ENCODE peak calls at places on chromosomes 1 and 21, in ten cellular contexts. A is IMR-90, C is WERI-Rb-1, X is substantia nigra, T is GM23248, W is NCI-H226, Q is HFF-Myc, P is GM12865, G is osteoblast, N is esophagus muscularis mucosa. S is an unnamed sample.
A peak's percentile ranks its signal among the peaks of the same experiment; 100 is the strongest.

GRCh38 chr1:179038528-179039281 is 13.0 kb downstream of the FAM20B start:
- DNase-seq in A (no peak), C (no peak), X (no peak), T (peak; percentile 25), W (no peak), Q (no peak), P (no peak), G (no peak), N (no peak), S (peak; percentile 83)

GRCh38 chr1:234893725-234894630 is 234.7 kb downstream of the TOMM20 start:
- DNase-seq in A (peak; percentile 80), C (no peak), X (no peak), T (peak; percentile 91), W (no peak), Q (no peak), P (peak; percentile 71), G (peak; percentile 94), N (no peak), S (peak; percentile 62)

GRCh38 chr1:10726355-10726754 is 70.1 kb downstream of the CASZ1 start:
- DNase-seq in A (no peak), C (no peak), X (peak; percentile 45), T (no peak), W (no peak), Q (no peak), P (no peak), G (no peak), N (no peak), S (no peak)

GRCh38 chr1:156149374-156150106 is 3.8 kb upstream of the SEMA4A start:
- DNase-seq in A (no peak), C (no peak), X (no peak), T (no peak), W (no peak), Q (no peak), P (peak; percentile 93), G (peak; percentile 59), N (no peak), S (no peak)

GRCh38 chr1:234331511-234331910 is 41.7 kb upstream of the COA6 start:
- DNase-seq in A (peak; percentile 46), C (no peak), X (no peak), T (peak; percentile 68), W (no peak), Q (no peak), P (no peak), G (no peak), N (peak; percentile 74), S (peak; percentile 26)

GRCh38 chr21:45612096-45613019 is 31.2 kb upstream of the PCBP3 start:
- DNase-seq in A (peak; percentile 90), C (peak; percentile 6), X (no peak), T (peak; percentile 68), W (no peak), Q (no peak), P (no peak), G (peak; percentile 86), N (no peak), S (peak; percentile 44)

GRCh38 chr1:113929750-113930498 is 800 bp downstream of the HIPK1 start:
- DNase-seq in A (peak; percentile 17), C (peak; percentile 39), X (peak; percentile 62), T (peak; percentile 74), W (no peak), Q (no peak), P (peak; percentile 60), G (peak; percentile 88), N (no peak), S (peak; percentile 44)

GRCh38 chr1:15099441-15100137 is 54.0 kb upstream of the TMEM51 start:
- DNase-seq in A (no peak), C (no peak), X (no peak), T (no peak), W (no peak), Q (no peak), P (no peak), G (peak; percentile 22), N (no peak), S (no peak)

GRCh38 chr1:207015791-207016190 is 16.8 kb downstream of the C1orf116 start:
- DNase-seq in A (no peak), C (no peak), X (no peak), T (no peak), W (no peak), Q (no peak), P (no peak), G (no peak), N (no peak), S (no peak)

GRCh38 chr1:19792237-19793002 is 7.3 kb downstream of the TMCO4 start:
- DNase-seq in A (no peak), C (no peak), X (no peak), T (no peak), W (no peak), Q (no peak), P (no peak), G (no peak), N (no peak), S (no peak)

GRCh38 chr1:84997667-84998600 is 1.0 kb upstream of the MCOLN2 start:
- DNase-seq in A (peak; percentile 1), C (no peak), X (no peak), T (peak; percentile 60), W (no peak), Q (no peak), P (peak; percentile 46), G (peak; percentile 90), N (no peak), S (peak; percentile 14)

GRCh38 chr1:21384620-21385019 is 55.3 kb upstream of the NBPF3 start:
- DNase-seq in A (no peak), C (peak; percentile 64), X (no peak), T (no peak), W (no peak), Q (no peak), P (peak; percentile 81), G (no peak), N (no peak), S (no peak)

GRCh38 chr1:87869563-87869962 is 540.9 kb downstream of the LMO4 start:
- DNase-seq in A (peak; percentile 78), C (no peak), X (no peak), T (peak; percentile 87), W (peak; percentile 72), Q (peak; percentile 20), P (no peak), G (peak; percentile 58), N (no peak), S (peak; percentile 84)

GRCh38 chr21:39660191-39660590 is 47.5 kb downstream of the B3GALT5 start:
- DNase-seq in A (peak; percentile 64), C (no peak), X (no peak), T (peak; percentile 30), W (no peak), Q (peak; percentile 45), P (no peak), G (no peak), N (no peak), S (no peak)

GRCh38 chr1:170685166-170685565 is 21.2 kb downstream of the PRRX1 start:
- DNase-seq in A (peak; percentile 94), C (no peak), X (no peak), T (peak; percentile 95), W (no peak), Q (no peak), P (no peak), G (no peak), N (peak; percentile 53), S (peak; percentile 45)

GRCh38 chr21:45381865-45382697 is 22.9 kb upstream of the COL18A1 start:
- DNase-seq in A (no peak), C (no peak), X (no peak), T (no peak), W (no peak), Q (no peak), P (no peak), G (no peak), N (no peak), S (no peak)

GRCh38 chr1:156081174-156082110 is 823 bp downstream of the MEX3A start:
- DNase-seq in A (peak; percentile 35), C (no peak), X (no peak), T (peak; percentile 40), W (no peak), Q (no peak), P (no peak), G (peak; percentile 92), N (no peak), S (no peak)

S was measured in mammary epithelial cell.